ENCODE peak calls at places on chromosomes 2 and 18, in four cellular contexts. Q is IMR-90, D is SK-N-SH, Y is K562. E is an unnamed sample.

GRCh38 chr2:210421916-210422315 is 54.6 kb downstream of the LANCL1 start:
- DNase-seq in D (no peak), Q (peak; percentile 16), Y (no peak), E (no peak)

GRCh38 chr2:105243961-105244360 is 2.4 kb downstream of the GPR45 start:
- DNase-seq in Y (no peak), Q (no peak), D (peak; percentile 66), E (no peak)

GRCh38 chr2:18149660-18150246 is 271.3 kb downstream of the KCNS3 start:
- DNase-seq in D (peak; percentile 57), Y (peak; percentile 9), Q (peak; percentile 63), E (peak; percentile 42)

GRCh38 chr18:13577091-13577697 is 149.2 kb downstream of the FAM210A start:
- DNase-seq in Y (no peak), D (no peak), Q (peak; percentile 7), E (no peak)

GRCh38 chr2:15363142-15363541 is 198.0 kb downstream of the NBAS start:
- DNase-seq in Q (peak; percentile 54), D (no peak), Y (no peak), E (no peak)

GRCh38 chr2:75481041-75481836 is 79.5 kb downstream of the EVA1A start:
- DNase-seq in Q (peak; percentile 41), Y (peak; percentile 7), D (peak; percentile 30), E (peak; percentile 10)

GRCh38 chr2:30223413-30223874 is 7.9 kb upstream of the LBH start:
- DNase-seq in D (no peak), Y (no peak), Q (no peak), E (no peak)

GRCh38 chr2:234533631-234534030 is 36.8 kb upstream of the ARL4C start:
- DNase-seq in D (peak; percentile 63), Y (no peak), Q (no peak), E (no peak)

GRCh38 chr2:114919985-114920384 is 477.5 kb downstream of the DPP10 start:
- DNase-seq in D (peak; percentile 3), Q (no peak), Y (no peak), E (no peak)

GRCh38 chr18:28875059-28875458 is 698.1 kb upstream of the CDH2 start:
- DNase-seq in D (no peak), Y (no peak), Q (no peak), E (no peak)

GRCh38 chr2:69577467-69578200 is 65.9 kb downstream of the AAK1 start:
- DNase-seq in Q (no peak), D (no peak), Y (no peak), E (no peak)

GRCh38 chr18:9124824-9125223 is 11.8 kb upstream of the ANKRD12 start:
- DNase-seq in Q (no peak), D (no peak), Y (no peak), E (no peak)

GRCh38 chr2:172280820-172281454 is 146.4 kb upstream of the ITGA6 start:
- DNase-seq in Y (no peak), Q (no peak), D (no peak), E (no peak)

GRCh38 chr2:148021059-148021985 is at the start of gene MBD5:
- DNase-seq in D (peak; percentile 26), Y (peak; percentile 29), Q (peak; percentile 58), E (no peak)

GRCh38 chr2:162155093-162155492 is 3.0 kb upstream of the GCG start:
- DNase-seq in Y (no peak), D (no peak), Q (no peak), E (no peak)

GRCh38 chr18:33355756-33356155 is 84.8 kb downstream of the CCDC178 start:
- DNase-seq in Q (no peak), D (no peak), Y (no peak), E (no peak)

GRCh38 chr2:109218087-109218791 is 89.2 kb downstream of the SH3RF3 start:
- DNase-seq in Q (peak; percentile 75), Y (no peak), D (no peak), E (no peak)

GRCh38 chr2:127485694-127486071 is 40.6 kb downstream of the IWS1 start:
- DNase-seq in D (no peak), Q (no peak), Y (no peak), E (no peak)

GRCh38 chr2:16824472-16824871 is 158.8 kb upstream of the CYRIA start:
- DNase-seq in D (no peak), Q (no peak), Y (no peak), E (no peak)

GRCh38 chr2:229725716-229726346 is 11.5 kb upstream of the DNER start:
- DNase-seq in Y (no peak), D (no peak), Q (peak; percentile 95), E (peak; percentile 33)

GRCh38 chr2:109089602-109090300 is 39.3 kb upstream of the SH3RF3 start:
- DNase-seq in Y (no peak), Q (peak; percentile 73), D (no peak), E (no peak)

GRCh38 chr2:17636989-17637906 is 96.8 kb downstream of the VSNL1 start:
- DNase-seq in D (peak; percentile 32), Q (no peak), Y (no peak), E (no peak)

GRCh38 chr2:43169091-43169936 is 57.1 kb downstream of the ZFP36L2 start:
- DNase-seq in D (no peak), Q (no peak), Y (no peak), E (no peak)

GRCh38 chr2:134398300-134398699 is 144.4 kb downstream of the MGAT5 start:
- DNase-seq in Y (no peak), D (no peak), Q (peak; percentile 91), E (no peak)

GRCh38 chr18:63084220-63084619 is 235.3 kb downstream of the BCL2 start:
- DNase-seq in D (no peak), Y (no peak), Q (no peak), E (no peak)

GRCh38 chr18:3706279-3707097 is 256.5 kb downstream of the TGIF1 start:
- DNase-seq in Q (peak; percentile 75), D (no peak), Y (peak; percentile 89), E (no peak)

GRCh38 chr2:85326946-85327756 is 638 bp downstream of the TGOLN2 start:
- DNase-seq in Q (peak; percentile 45), D (no peak), Y (peak; percentile 50), E (no peak)

GRCh38 chr2:171598713-171599319 is 76.5 kb downstream of the CYBRD1 start:
- DNase-seq in D (peak; percentile 74), Y (peak; percentile 82), Q (peak; percentile 77), E (peak; percentile 69)

GRCh38 chr18:70126832-70127231 is 78.7 kb downstream of the RTTN start:
- DNase-seq in Q (no peak), Y (no peak), D (peak; percentile 22), E (no peak)

GRCh38 chr2:239444626-239445625 is 44.1 kb upstream of the HDAC4 start:
- DNase-seq in Y (no peak), D (no peak), Q (no peak), E (no peak)

GRCh38 chr2:165793161-165793778 is 777 bp downstream of the GALNT3 start:
- DNase-seq in Y (no peak), D (no peak), Q (no peak), E (peak; percentile 13)

DNA sequence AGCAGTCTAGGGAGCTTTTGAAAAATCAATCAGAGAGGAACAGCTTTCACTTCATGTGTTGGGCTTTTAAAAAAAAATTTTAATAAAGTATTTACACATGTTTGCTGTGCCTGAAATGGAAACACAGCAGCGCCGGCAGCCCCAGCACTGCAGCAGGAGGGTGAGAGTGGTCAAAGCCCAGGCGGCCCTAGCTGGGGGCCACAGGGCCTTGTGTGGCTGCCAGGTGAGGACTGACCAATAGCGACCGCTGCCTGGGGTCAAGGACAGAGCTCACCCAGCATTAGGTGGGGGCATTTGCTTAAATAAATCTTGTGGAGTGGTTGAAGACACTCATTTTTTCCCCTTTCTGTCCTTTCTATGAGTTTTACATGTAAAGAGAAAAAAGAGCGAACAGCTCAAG is 250.8 kb downstream of the RNF144A start:
- DNase-seq in Q (no peak), D (no peak), Y (no peak), E (no peak)
- TF ChIP-seq RAD21 in Q (no peak), D (no peak), Y (no peak), E (no peak)

DNA sequence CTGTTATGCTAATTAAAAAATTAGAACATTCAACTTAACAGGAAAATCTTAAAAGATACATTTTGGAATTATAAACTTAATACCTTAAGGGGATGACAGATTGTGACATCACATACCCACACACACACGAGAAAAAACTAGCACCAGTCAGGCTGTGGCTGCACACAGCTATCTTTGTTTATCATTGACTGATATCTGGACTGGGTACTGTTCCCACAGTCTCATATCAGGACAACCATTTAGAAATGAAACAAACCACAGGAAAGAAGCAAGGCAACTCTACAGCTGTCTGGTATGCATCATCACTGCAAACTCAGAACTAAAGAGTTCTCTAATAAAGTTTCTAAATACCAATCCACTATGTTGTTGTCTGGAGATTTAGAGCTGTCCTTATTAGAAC is 210.9 kb upstream of the SMAD7 start:
- DNase-seq in Y (no peak), D (peak; percentile 10), Q (peak; percentile 90), E (no peak)
- TF ChIP-seq RAD21 in Y (no peak), D (no peak), Q (no peak), E (no peak)

GRCh38 chr2:202136526-202136925 is 63.5 kb downstream of the KIAA2012 start:
- DNase-seq in Y (no peak), D (no peak), Q (no peak), E (no peak)

GRCh38 chr2:202135111-202135874 is 62.2 kb downstream of the KIAA2012 start:
- DNase-seq in D (no peak), Q (peak; percentile 100), Y (no peak), E (no peak)

GRCh38 chr2:202141319-202141947 is 68.4 kb downstream of the KIAA2012 start:
- DNase-seq in D (no peak), Y (no peak), Q (no peak), E (no peak)

GRCh38 chr2:202142540-202142939 is 69.5 kb downstream of the KIAA2012 start:
- DNase-seq in Y (no peak), D (no peak), Q (no peak), E (no peak)

DNA sequence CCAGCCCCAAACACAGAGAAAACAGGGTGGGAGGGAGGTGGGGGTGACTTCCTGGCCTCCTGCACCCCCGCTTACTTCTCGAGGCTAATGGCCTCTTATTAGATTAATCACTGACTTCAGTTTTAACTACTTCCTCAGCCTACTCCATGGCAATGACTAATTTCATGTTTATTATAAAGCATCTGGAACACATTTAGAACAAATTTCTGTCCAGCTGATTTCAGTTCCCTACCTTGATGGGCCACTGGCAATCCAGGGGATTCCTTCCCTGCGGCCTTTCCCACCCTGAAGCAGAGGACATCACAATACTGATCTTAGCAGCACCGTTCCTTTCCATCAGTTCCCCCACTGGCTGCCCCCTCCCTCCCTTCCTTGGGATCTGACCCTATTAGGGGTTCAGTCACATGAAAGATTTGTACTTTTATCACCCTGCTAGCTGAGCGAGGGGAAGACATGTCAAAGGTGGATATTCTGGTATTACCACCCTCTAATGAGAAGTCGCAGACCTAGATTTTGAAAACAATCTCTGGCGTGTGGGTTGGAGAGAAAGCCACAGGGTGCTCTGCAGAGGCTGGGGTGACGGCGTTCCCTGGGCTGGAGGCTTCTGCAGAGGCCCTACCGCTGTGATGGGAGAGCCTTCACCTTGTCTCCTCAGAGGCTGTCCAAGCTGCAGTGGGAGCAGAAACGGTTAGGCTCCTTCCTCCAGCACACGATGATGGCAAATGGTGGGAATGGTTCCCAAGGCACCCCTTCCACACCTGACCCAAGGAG is 67.7 kb downstream of the KIAA2012 start:
- DNase-seq in Q (peak; percentile 67), D (peak; percentile 69), Y (no peak), E (no peak)
- TF ChIP-seq RAD21 in Q (no peak), D (no peak), Y (no peak), E (no peak)

GRCh38 chr2:204362603-204363002 is 182.7 kb upstream of the PARD3B start:
- DNase-seq in Q (no peak), D (no peak), Y (no peak), E (no peak)

GRCh38 chr2:204361738-204362137 is 183.5 kb upstream of the PARD3B start:
- DNase-seq in Y (no peak), Q (no peak), D (no peak), E (no peak)

GRCh38 chr2:204363513-204363912 is 181.8 kb upstream of the PARD3B start:
- DNase-seq in Y (no peak), Q (no peak), D (no peak), E (no peak)

GRCh38 chr2:204364860-204365530 is 180.3 kb upstream of the PARD3B start:
- DNase-seq in Y (no peak), Q (no peak), D (no peak), E (no peak)

GRCh38 chr2:204365778-204366177 is 179.5 kb upstream of the PARD3B start:
- DNase-seq in Y (no peak), Q (peak; percentile 2), D (no peak), E (no peak)
- TF ChIP-seq RAD21 in Y (no peak), Q (no peak), D (no peak), E (no peak)

E was measured in HCT116.